ENCODE peak calls at places on chromosomes 16 and 17, in nine cellular contexts. T is AG04450; J is uterus; I is CD8-positive, alpha-beta memory T cell; P is thoracic aorta; K is colonic mucosa; U is lung; W is dorsolateral prefrontal cortex; X is GM23248. G is an unnamed sample. For H3K27me3, the result is how much of the 10 kb centered on the place peaks cover.

GRCh38 chr17:81340606-81341346 is 45.7 kb upstream of the SLC38A10 start:
- DNase-seq in T (no peak), J (no peak), I (no peak), P (no peak), K (no peak), U (no peak), W (no peak), X (peak), G (no peak)

GRCh38 chr16:66598111-66598510 is 6.4 kb upstream of the CMTM3 start:
- DNase-seq in T (no peak), J (no peak), I (no peak), P (no peak), K (no peak), U (no peak), W (no peak), X (no peak), G (no peak)

GRCh38 chr16:48852955-48853354 is 243.0 kb upstream of the N4BP1 start:
- DNase-seq in T (no peak), J (no peak), I (no peak), P (no peak), K (no peak), U (no peak), W (no peak), X (no peak), G (no peak)

GRCh38 chr17:76054112-76054476 is 18.2 kb downstream of the SRP68 start:
- DNase-seq in T (no peak), J (no peak), I (no peak), P (no peak), K (no peak), U (no peak), W (no peak), X (peak), G (no peak)

GRCh38 chr17:538096-538973 is 176.3 kb downstream of the VPS53 start:
- DNase-seq in T (peak), J (no peak), I (no peak), P (no peak), K (no peak), U (no peak), W (no peak), X (peak), G (no peak)

GRCh38 chr16:79589495-79590134 is 10.9 kb downstream of the MAF start:
- DNase-seq in T (no peak), J (peak), I (no peak), P (no peak), K (no peak), U (no peak), W (no peak), X (no peak), G (no peak)

GRCh38 chr17:79126139-79126538 is 51.5 kb downstream of the ENGASE start:
- DNase-seq in T (no peak), J (no peak), I (no peak), P (no peak), K (no peak), U (no peak), W (no peak), X (no peak), G (peak)

GRCh38 chr17:43578699-43579569 is 32.8 kb upstream of the ETV4 start:
- DNase-seq in T (no peak), J (no peak), I (peak), P (no peak), K (no peak), U (no peak), W (no peak), X (peak), G (peak)

GRCh38 chr17:29008591-29008990 is 2.8 kb upstream of the SEZ6 start:
- DNase-seq in T (no peak), J (no peak), I (no peak), P (no peak), K (no peak), U (no peak), W (no peak), X (no peak), G (no peak)

GRCh38 chr16:84699712-84700517 is at the start of gene USP10:
- DNase-seq in T (no peak), J (peak), I (peak), P (peak), K (peak), U (peak), W (peak), X (peak), G (peak)

GRCh38 chr17:385195-385835 is 32.7 kb upstream of the RPH3AL start:
- DNase-seq in T (no peak), J (peak), I (peak), P (no peak), K (peak), U (peak), W (no peak), X (peak), G (peak)

GRCh38 chr16:29315046-29315445 is 91.5 kb downstream of the NPIPB11 start:
- DNase-seq in T (no peak), J (no peak), I (no peak), P (no peak), K (no peak), U (no peak), W (no peak), X (peak), G (no peak)

GRCh38 chr16:16805809-16806208 is 426.9 kb downstream of the NPIPA7 start:
- DNase-seq in T (no peak), J (no peak), I (no peak), P (no peak), K (no peak), U (no peak), W (no peak), X (no peak), G (no peak)

GRCh38 chr16:159136-159849 is 6.5 kb upstream of the HBM start:
- DNase-seq in T (no peak), J (no peak), I (no peak), P (no peak), K (no peak), U (no peak), W (no peak), X (no peak), G (no peak)

GRCh38 chr17:61009619-61010018 is 332.0 kb downstream of the BCAS3 start:
- DNase-seq in T (no peak), J (no peak), I (no peak), P (no peak), K (no peak), U (no peak), W (no peak), X (peak), G (no peak)

GRCh38 chr16:80280557-80280956 is 260.2 kb upstream of the DYNLRB2 start:
- DNase-seq in T (no peak), J (no peak), I (no peak), P (no peak), K (no peak), U (no peak), W (no peak), X (no peak), G (no peak)

GRCh38 chr17:4573682-4574081 is 10.6 kb upstream of the SMTNL2 start:
- DNase-seq in T (no peak), J (no peak), I (peak), P (no peak), K (no peak), U (no peak), W (no peak), X (peak), G (no peak)

GRCh38 chr16:85612801-85613608 is at the start of gene GSE1:
- DNase-seq in T (no peak), J (peak), I (peak), P (peak), K (peak), U (peak), W (no peak), X (peak), G (peak)

GRCh38 chr17:38970804-38971203 is 3.6 kb upstream of the FBXO47 start:
- DNase-seq in T (no peak), J (no peak), I (no peak), P (no peak), K (no peak), U (no peak), W (no peak), X (no peak), G (no peak)

GRCh38 chr17:48601528-48602430 is 3.0 kb downstream of the HOXB6 start:
- DNase-seq in T (no peak), J (no peak), I (no peak), P (no peak), K (peak), U (no peak), W (no peak), X (no peak), G (no peak)

GRCh38 chr17:7179317-7180254 is at the start of gene ASGR1:
- DNase-seq in T (no peak), J (no peak), I (no peak), P (no peak), K (no peak), U (no peak), W (no peak), X (no peak), G (no peak)

GRCh38 chr16:1580956-1581355 is 30.9 kb downstream of the IFT140 start:
- DNase-seq in T (no peak), J (no peak), I (no peak), P (no peak), K (peak), U (no peak), W (no peak), X (no peak), G (no peak)

GRCh38 chr17:79371984-79372383 is 238.9 kb downstream of the RBFOX3 start:
- DNase-seq in T (no peak), J (no peak), I (no peak), P (no peak), K (no peak), U (no peak), W (no peak), X (no peak), G (no peak)

GRCh38 chr16:81996664-81997529 is 14.4 kb downstream of the SDR42E1 start:
- DNase-seq in T (no peak), J (peak), I (no peak), P (no peak), K (no peak), U (no peak), W (no peak), X (peak), G (no peak)

GRCh38 chr17:82974136-82974952 is 105.1 kb upstream of the METRNL start:
- DNase-seq in T (no peak), J (no peak), I (no peak), P (no peak), K (no peak), U (no peak), W (no peak), X (no peak), G (no peak)

GRCh38 chr16:14405611-14406537 is 224.2 kb downstream of the PARN start:
- DNase-seq in T (no peak), J (no peak), I (no peak), P (no peak), K (peak), U (no peak), W (no peak), X (peak), G (no peak)

GRCh38 chr17:65495255-65496060 is 66.0 kb downstream of the AXIN2 start:
- DNase-seq in T (no peak), J (no peak), I (no peak), P (no peak), K (peak), U (peak), W (no peak), X (no peak), G (peak)

GRCh38 chr16:65975049-65975708 is 391.3 kb upstream of the CDH5 start:
- DNase-seq in T (peak), J (no peak), I (no peak), P (no peak), K (no peak), U (no peak), W (no peak), X (peak), G (no peak)

GRCh38 chr17:65057520-65058075 is 1.1 kb upstream of the GNA13 start:
- DNase-seq in T (no peak), J (peak), I (no peak), P (no peak), K (peak), U (no peak), W (no peak), X (no peak), G (no peak)

GRCh38 chr16:85469929-85470590 is 143.1 kb upstream of the GSE1 start:
- DNase-seq in T (no peak), J (no peak), I (no peak), P (no peak), K (no peak), U (no peak), W (no peak), X (no peak), G (no peak)

GRCh38 chr17:28773736-28774135 is 29.9 kb downstream of the TRAF4 start:
- DNase-seq in T (no peak), J (no peak), I (no peak), P (no peak), K (no peak), U (no peak), W (no peak), X (no peak), G (no peak)

GRCh38 chr16:80948886-80949502 is 57.7 kb downstream of the CMC2 start:
- DNase-seq in T (no peak), J (peak), I (no peak), P (no peak), K (peak), U (no peak), W (peak), X (peak), G (peak)

GRCh38 chr16:67874147-67874771 is 1.4 kb downstream of the EDC4 start:
- DNase-seq in T (no peak), J (no peak), I (no peak), P (no peak), K (no peak), U (no peak), W (no peak), X (peak), G (no peak)

GRCh38 chr17:65423346-65424140 is 137.9 kb downstream of the AXIN2 start:
- DNase-seq in T (no peak), J (no peak), I (no peak), P (no peak), K (no peak), U (no peak), W (no peak), X (no peak), G (no peak)

GRCh38 chr17:11990363-11990983 is 6.8 kb downstream of the ZNF18 start:
- DNase-seq in T (no peak), J (no peak), I (no peak), P (no peak), K (peak), U (no peak), W (no peak), X (no peak), G (no peak)

GRCh38 chr17:77394540-77395295 is 253.9 kb downstream of the SEC14L1 start:
- DNase-seq in T (no peak), J (no peak), I (no peak), P (no peak), K (peak), U (no peak), W (no peak), X (no peak), G (no peak)

GRCh38 chr16:86649875-86650274 is 71.5 kb downstream of the FOXL1 start:
- DNase-seq in T (no peak), J (no peak), I (no peak), P (no peak), K (no peak), U (no peak), W (no peak), X (no peak), G (no peak)

GRCh38 chr17:80455328-80455710 is 21.1 kb downstream of the NPTX1 start:
- DNase-seq in T (no peak), J (peak), I (peak), P (no peak), K (no peak), U (no peak), W (no peak), X (peak), G (peak)

DNA sequence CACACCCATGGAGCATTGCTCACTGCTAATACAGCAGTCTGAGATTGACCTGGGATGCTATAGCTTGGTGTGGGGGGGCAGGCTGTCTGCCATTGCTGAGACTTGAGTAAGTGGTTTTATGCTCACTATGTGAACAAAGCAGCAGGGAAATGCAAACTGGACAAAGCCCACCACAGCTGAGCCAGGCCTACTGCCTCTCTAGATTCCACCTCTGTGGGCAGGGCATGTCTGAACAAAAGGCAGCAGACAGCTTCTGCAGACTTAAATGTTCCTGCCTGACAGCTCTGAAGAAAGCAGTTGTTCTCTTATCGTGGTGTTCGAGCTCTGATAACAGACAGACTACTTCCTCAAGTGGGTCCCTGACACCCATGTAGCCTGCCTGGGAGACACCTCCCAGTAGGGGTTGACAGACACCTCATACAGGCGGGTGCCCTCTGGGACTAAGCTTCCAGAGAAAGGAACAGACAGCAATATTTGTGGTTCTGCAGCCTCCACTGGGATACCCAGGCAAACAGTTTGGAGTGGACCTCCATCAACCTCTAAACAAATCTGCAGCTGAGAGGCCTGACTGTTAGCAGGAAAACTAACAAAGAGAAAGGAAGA is 2204.8 kb downstream of the TP53TG3F start:
- DNase-seq in T (no peak), J (no peak), I (no peak), P (no peak), K (no peak), U (no peak), W (no peak), X (no peak), G (no peak)
- H3K4me3 ChIP-seq in T (no peak), J (no peak), I (no peak), P (no peak), K (no peak), U (no peak), W (no peak), X (no peak), G (no peak)

GRCh38 chr17:17712268-17712924 is 31.1 kb downstream of the RAI1 start:
- DNase-seq in T (peak), J (no peak), I (no peak), P (no peak), K (no peak), U (no peak), W (no peak), X (peak), G (no peak)
- H3K27ac ChIP-seq in T (peak), J (peak), I (no peak), P (peak), K (peak), U (no peak), W (no peak), X (peak), G (no peak)

GRCh38 chr17:68199837-68200688 is 47.8 kb upstream of the AMZ2 start:
- DNase-seq in T (no peak), J (no peak), I (no peak), P (no peak), K (no peak), U (no peak), W (no peak), X (no peak), G (no peak)
- H3K27me3 ChIP-seq in T (half or more), J (under half), I (under half), P (under half), K (half or more), U (under half), W (under half), X (half or more), G (under half)

GRCh38 chr16:2967721-2968161 is 1.4 kb upstream of the PAQR4 start:
- DNase-seq in T (no peak), J (no peak), I (no peak), P (no peak), K (no peak), U (no peak), W (no peak), X (no peak), G (peak)
- H3K4me3 ChIP-seq in T (no peak), J (no peak), I (peak), P (no peak), K (no peak), U (no peak), W (no peak), X (no peak), G (no peak)

G was measured in WERI-Rb-1.